ENCODE peak calls at places on chromosomes 16 and 17, in five cellular contexts. F is PC-9; I is CD4-positive, CD25-positive, alpha-beta regulatory T cell; Y is IMR-90; P is cardiac fibroblast. W is an unnamed sample.

GRCh38 chr17:2244545-2245525 is 58.8 kb downstream of the SMG6 start:
- DNase-seq in I (peak; percentile 77), Y (peak; percentile 92), P (peak; percentile 95), F (peak; percentile 56), W (peak; percentile 64)

GRCh38 chr16:50521246-50521900 is 26.8 kb upstream of the NKD1 start:
- DNase-seq in Y (no peak), P (no peak), F (no peak), I (no peak), W (no peak)

GRCh38 chr17:40026816-40027613 is 11.8 kb downstream of the CSF3 start:
- DNase-seq in I (peak; percentile 70), Y (peak; percentile 70), F (peak; percentile 49), P (peak; percentile 86), W (peak; percentile 48)

GRCh38 chr16:1512774-1513173 is 19.6 kb downstream of the TELO2 start:
- DNase-seq in Y (no peak), P (no peak), F (no peak), I (no peak), W (no peak)

GRCh38 chr16:16100631-16101030 is 122.7 kb downstream of the ABCC6 start:
- DNase-seq in F (no peak), Y (no peak), I (no peak), P (no peak), W (no peak)

GRCh38 chr16:86663691-86664517 is 85.6 kb downstream of the FOXL1 start:
- DNase-seq in I (no peak), P (peak; percentile 71), Y (peak; percentile 28), F (no peak), W (no peak)

GRCh38 chr17:82863941-82864720 is 24.3 kb upstream of the ZNF750 start:
- DNase-seq in P (peak; percentile 56), F (peak; percentile 54), Y (peak; percentile 91), I (peak; percentile 89), W (peak; percentile 98)

GRCh38 chr16:50408001-50408400 is 39.2 kb upstream of the BRD7 start:
- DNase-seq in P (no peak), F (no peak), I (no peak), Y (no peak), W (no peak)

GRCh38 chr17:6489016-6489550 is 44.8 kb downstream of the PIMREG start:
- DNase-seq in F (no peak), Y (no peak), P (no peak), I (no peak), W (no peak)

GRCh38 chr17:73278049-73278464 is 16.4 kb upstream of the CPSF4L start:
- DNase-seq in I (no peak), F (no peak), P (no peak), Y (no peak), W (no peak)

GRCh38 chr17:40854175-40854814 is 12.7 kb downstream of the KRT12 start:
- DNase-seq in I (no peak), Y (peak; percentile 93), P (peak; percentile 81), F (peak; percentile 90), W (no peak)

GRCh38 chr16:88781140-88782077 is 3.6 kb downstream of the PIEZO1 start:
- DNase-seq in I (peak; percentile 71), Y (no peak), P (no peak), F (no peak), W (peak; percentile 54)

GRCh38 chr17:10403589-10403988 is 18.2 kb downstream of the MYH8 start:
- DNase-seq in Y (no peak), I (no peak), P (no peak), F (no peak), W (no peak)

GRCh38 chr17:77445908-77446535 is 305.3 kb downstream of the SEC14L1 start:
- DNase-seq in Y (peak; percentile 56), P (peak; percentile 74), I (peak; percentile 76), F (no peak), W (peak; percentile 75)

GRCh38 chr17:1574697-1575471 is 12.3 kb upstream of the PITPNA start:
- DNase-seq in P (no peak), Y (no peak), I (no peak), F (no peak), W (no peak)

GRCh38 chr16:81335669-81336068 is 20.9 kb downstream of the GAN start:
- DNase-seq in P (no peak), I (no peak), Y (no peak), F (no peak), W (no peak)

GRCh38 chr16:87828071-87828971 is 41.0 kb downstream of the SLC7A5 start:
- DNase-seq in P (no peak), F (no peak), I (no peak), Y (no peak), W (no peak)

GRCh38 chr16:55250641-55251550 is 73.1 kb upstream of the IRX6 start:
- DNase-seq in I (no peak), Y (no peak), P (peak; percentile 13), F (no peak), W (no peak)

GRCh38 chr17:83129676-83130075 is 50.3 kb downstream of the METRNL start:
- DNase-seq in Y (no peak), I (no peak), F (no peak), P (no peak), W (no peak)

GRCh38 chr17:58332720-58333395 is 4.3 kb upstream of the TSPOAP1 start:
- DNase-seq in P (no peak), I (no peak), Y (no peak), F (no peak), W (peak; percentile 92)

GRCh38 chr16:50581830-50582229 is 33.6 kb downstream of the NKD1 start:
- DNase-seq in P (no peak), Y (no peak), F (no peak), I (no peak), W (no peak)

GRCh38 chr17:74512624-74513084 is 18.6 kb downstream of the CD300LB start:
- DNase-seq in I (no peak), Y (no peak), F (no peak), P (peak; percentile 29), W (no peak)

GRCh38 chr17:51638909-51639308 is 378.6 kb downstream of the UTP18 start:
- DNase-seq in Y (no peak), I (no peak), F (no peak), P (no peak), W (no peak)

GRCh38 chr17:55273579-55274370 is 9.0 kb downstream of the HLF start:
- DNase-seq in I (no peak), F (no peak), P (peak; percentile 7), Y (no peak), W (no peak)

GRCh38 chr17:14515015-14515414 is 214.1 kb downstream of the HS3ST3B1 start:
- DNase-seq in I (no peak), F (no peak), Y (no peak), P (no peak), W (no peak)

GRCh38 chr16:23357761-23358290 is 55.7 kb downstream of the SCNN1B start:
- DNase-seq in P (no peak), I (no peak), Y (no peak), F (no peak), W (no peak)

GRCh38 chr16:26857371-26857770 is 209.4 kb upstream of the C16orf82 start:
- DNase-seq in P (no peak), Y (no peak), F (no peak), I (no peak), W (no peak)

GRCh38 chr16:2090819-2091721 is 43.3 kb downstream of the TSC2 start:
- DNase-seq in I (no peak), Y (no peak), F (peak; percentile 62), P (peak; percentile 51), W (peak; percentile 47)

GRCh38 chr17:18182978-18183333 is 672 bp upstream of the ALKBH5 start:
- DNase-seq in F (peak; percentile 69), I (no peak), Y (peak; percentile 78), P (peak; percentile 93), W (no peak)

GRCh38 chr16:53944026-53944425 is 240.1 kb downstream of the FTO start:
- DNase-seq in Y (peak; percentile 7), F (peak; percentile 49), I (no peak), P (no peak), W (no peak)

GRCh38 chr17:75639771-75640555 is 6.7 kb downstream of the SMIM5 start:
- DNase-seq in P (no peak), F (peak; percentile 76), I (no peak), Y (no peak), W (no peak)
- H3K4me3 ChIP-seq in P (no peak overlapping the region), F (no peak overlapping the region), I (no peak overlapping the region), Y (no peak overlapping the region), W (no peak overlapping the region)

GRCh38 chr16:46746821-46747776 is 1.0 kb downstream of the MYLK3 start:
- DNase-seq in F (no peak), P (no peak), I (no peak), Y (no peak), W (no peak)

GRCh38 chr16:46747777-46748651 is at the start of gene MYLK3:
- DNase-seq in P (peak; percentile 60), Y (no peak), F (no peak), I (no peak), W (no peak)

GRCh38 chr16:46745594-46745993 is 2.5 kb downstream of the MYLK3 start:
- DNase-seq in F (no peak), I (no peak), P (no peak), Y (no peak), W (no peak)

GRCh38 chr16:46739934-46740333 is 8.2 kb downstream of the MYLK3 start:
- DNase-seq in F (no peak), I (no peak), Y (no peak), P (no peak), W (no peak)

GRCh38 chr16:46743232-46743719 is 4.9 kb downstream of the MYLK3 start:
- DNase-seq in I (no peak), Y (peak; percentile 28), F (no peak), P (peak; percentile 82), W (no peak)
- H3K4me3 ChIP-seq in I (peak overlapping the region; percentile 21), Y (no peak overlapping the region), F (no peak overlapping the region), P (no peak overlapping the region), W (no peak overlapping the region)

GRCh38 chr16:58421029-58421428 is 28.8 kb downstream of the GINS3 start:
- DNase-seq in I (no peak), Y (no peak), P (no peak), F (no peak), W (no peak)
- H3K4me3 ChIP-seq in I (no peak overlapping the region), Y (no peak overlapping the region), P (no peak overlapping the region), F (no peak overlapping the region), W (no peak overlapping the region)

DNA sequence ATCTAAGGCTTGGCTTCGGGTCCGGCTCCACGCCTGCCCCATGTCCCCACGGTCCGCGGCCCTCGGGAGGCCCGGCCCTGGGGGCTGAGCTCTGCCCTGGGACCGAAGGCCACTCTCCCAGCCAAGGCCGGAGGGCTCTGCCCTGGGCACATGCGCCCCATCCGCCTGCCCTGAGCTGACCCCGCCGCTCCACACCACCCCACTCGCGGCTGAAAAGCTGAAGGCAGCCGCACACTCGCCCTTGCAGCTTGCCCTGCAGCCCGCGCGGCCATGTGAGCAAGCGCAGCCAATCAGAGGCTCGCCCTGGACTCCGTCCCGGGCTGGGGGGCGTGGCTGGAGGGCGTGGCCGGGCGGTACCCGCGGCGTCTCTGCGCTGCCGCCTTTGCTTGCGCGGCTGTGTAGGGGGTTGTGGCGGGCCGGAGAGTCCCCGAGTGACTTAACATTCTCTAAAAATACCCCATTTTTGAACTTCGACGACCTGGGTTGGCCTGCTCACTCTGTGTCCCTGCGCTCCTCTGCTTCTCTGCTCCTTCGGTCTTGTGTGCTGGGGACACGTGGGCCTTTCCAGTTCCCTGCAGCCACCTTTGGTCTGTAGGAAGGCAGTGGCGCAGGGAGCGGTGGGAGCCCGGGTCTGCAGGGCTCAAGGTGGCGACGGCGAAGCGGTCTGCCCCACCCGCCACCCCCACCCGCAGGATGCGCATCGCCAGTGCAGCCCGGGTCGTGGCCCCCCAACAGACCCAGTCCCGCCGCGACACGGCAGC is 8.8 kb upstream of the MAP2K3 start:
- DNase-seq in F (peak; percentile 62), I (peak; percentile 86), P (peak; percentile 83), Y (peak; percentile 64), W (peak; percentile 67)
- H3K4me3 ChIP-seq in F (peak overlapping the region; percentile 70), I (peak overlapping the region; percentile 71), P (peak overlapping the region; percentile 57), Y (peak overlapping the region; percentile 57), W (peak overlapping the region; percentile 67)

GRCh38 chr16:11501583-11502138 is 85.1 kb downstream of the LITAF start:
- DNase-seq in F (no peak), I (no peak), Y (no peak), P (no peak), W (no peak)
- H3K4me3 ChIP-seq in F (no peak overlapping the region), I (no peak overlapping the region), Y (no peak overlapping the region), P (no peak overlapping the region), W (no peak overlapping the region)